ENCODE peak calls at places on chromosomes 13 and 19, in eight cellular contexts. One of them, this sample, is unnamed.

GRCh38 chr13:44834404-44834803 is 154.9 kb downstream of the NUFIP1 start:
- DNase-seq in foreskin fibroblast: no peak
- DNase-seq in KBM-7: no peak
- DNase-seq in Jurkat, Clone E6-1: no peak
- DNase-seq in K562: no peak
- DNase-seq in uterus: no peak
- DNase-seq in stimulated activated CD8-positive, alpha-beta memory T cell treated with anti-CD3 and anti-CD28 coated beads, Interleukin-2, amount 100 ng/mL, for 48 hours: no peak
- DNase-seq in posterior cingulate gyrus: no peak
- DNase-seq in this sample: no peak

GRCh38 chr13:24865158-24865557 is 101.2 kb downstream of the RNF17 start:
- DNase-seq in foreskin fibroblast: no peak
- DNase-seq in KBM-7: peak; percentile 8
- DNase-seq in Jurkat, Clone E6-1: no peak
- DNase-seq in K562: no peak
- DNase-seq in uterus: no peak
- DNase-seq in stimulated activated CD8-positive, alpha-beta memory T cell treated with anti-CD3 and anti-CD28 coated beads, Interleukin-2, amount 100 ng/mL, for 48 hours: no peak
- DNase-seq in posterior cingulate gyrus: no peak
- DNase-seq in this sample: no peak

GRCh38 chr19:45361608-45362007 is 8.8 kb downstream of the ERCC2 start:
- DNase-seq in foreskin fibroblast: no peak
- DNase-seq in KBM-7: no peak
- DNase-seq in Jurkat, Clone E6-1: no peak
- DNase-seq in K562: no peak
- DNase-seq in uterus: no peak
- DNase-seq in stimulated activated CD8-positive, alpha-beta memory T cell treated with anti-CD3 and anti-CD28 coated beads, Interleukin-2, amount 100 ng/mL, for 48 hours: no peak
- DNase-seq in posterior cingulate gyrus: no peak
- DNase-seq in this sample: no peak

GRCh38 chr19:11023016-11023415 is 62.2 kb downstream of the SMARCA4 start:
- DNase-seq in foreskin fibroblast: no peak
- DNase-seq in KBM-7: no peak
- DNase-seq in Jurkat, Clone E6-1: no peak
- DNase-seq in K562: no peak
- DNase-seq in uterus: no peak
- DNase-seq in stimulated activated CD8-positive, alpha-beta memory T cell treated with anti-CD3 and anti-CD28 coated beads, Interleukin-2, amount 100 ng/mL, for 48 hours: no peak
- DNase-seq in posterior cingulate gyrus: no peak
- DNase-seq in this sample: no peak

GRCh38 chr19:6694147-6694815 is 24.3 kb upstream of the TNFSF14 start:
- DNase-seq in foreskin fibroblast: no peak
- DNase-seq in KBM-7: no peak
- DNase-seq in Jurkat, Clone E6-1: peak; percentile 26
- DNase-seq in K562: peak; percentile 69
- DNase-seq in uterus: no peak
- DNase-seq in stimulated activated CD8-positive, alpha-beta memory T cell treated with anti-CD3 and anti-CD28 coated beads, Interleukin-2, amount 100 ng/mL, for 48 hours: no peak
- DNase-seq in posterior cingulate gyrus: no peak
- DNase-seq in this sample: no peak

GRCh38 chr19:1066251-1066747 is 668 bp upstream of the ARHGAP45 start:
- DNase-seq in foreskin fibroblast: no peak
- DNase-seq in KBM-7: no peak
- DNase-seq in Jurkat, Clone E6-1: no peak
- DNase-seq in K562: no peak
- DNase-seq in uterus: no peak
- DNase-seq in stimulated activated CD8-positive, alpha-beta memory T cell treated with anti-CD3 and anti-CD28 coated beads, Interleukin-2, amount 100 ng/mL, for 48 hours: no peak
- DNase-seq in posterior cingulate gyrus: no peak
- DNase-seq in this sample: no peak

GRCh38 chr19:6164906-6165531 is 29.6 kb downstream of the ACSBG2 start:
- DNase-seq in foreskin fibroblast: no peak
- DNase-seq in KBM-7: no peak
- DNase-seq in Jurkat, Clone E6-1: peak; percentile 5
- DNase-seq in K562: no peak
- DNase-seq in uterus: no peak
- DNase-seq in stimulated activated CD8-positive, alpha-beta memory T cell treated with anti-CD3 and anti-CD28 coated beads, Interleukin-2, amount 100 ng/mL, for 48 hours: no peak
- DNase-seq in posterior cingulate gyrus: no peak
- DNase-seq in this sample: no peak

GRCh38 chr19:18610245-18610555 is 2.5 kb upstream of the TMEM59L start:
- DNase-seq in foreskin fibroblast: no peak
- DNase-seq in KBM-7: no peak
- DNase-seq in Jurkat, Clone E6-1: no peak
- DNase-seq in K562: no peak
- DNase-seq in uterus: no peak
- DNase-seq in stimulated activated CD8-positive, alpha-beta memory T cell treated with anti-CD3 and anti-CD28 coated beads, Interleukin-2, amount 100 ng/mL, for 48 hours: no peak
- DNase-seq in posterior cingulate gyrus: no peak
- DNase-seq in this sample: no peak

GRCh38 chr19:34485831-34486230 is 4.3 kb downstream of the WTIP start:
- DNase-seq in foreskin fibroblast: no peak
- DNase-seq in KBM-7: no peak
- DNase-seq in Jurkat, Clone E6-1: no peak
- DNase-seq in K562: no peak
- DNase-seq in uterus: no peak
- DNase-seq in stimulated activated CD8-positive, alpha-beta memory T cell treated with anti-CD3 and anti-CD28 coated beads, Interleukin-2, amount 100 ng/mL, for 48 hours: no peak
- DNase-seq in posterior cingulate gyrus: no peak
- DNase-seq in this sample: no peak